ENCODE peak calls at places on chromosomes 6 and 20, in seven cellular contexts. W is mesenchymal stem cell, E is Peyer's patch, Z is heart right ventricle, U is pancreas, R is adrenal gland, B is fibroblast of lung. A is an unnamed sample.

GRCh38 chr20:25237610-25238318 is 10.1 kb upstream of the PYGB start:
- DNase-seq in Z (no peak), R (peak; percentile 73), W (peak; percentile 100), E (no peak), B (peak; percentile 100), U (no peak), A (no peak)

GRCh38 chr6:157611406-157611805 is 211.6 kb upstream of the SNX9 start:
- DNase-seq in R (no peak), B (no peak), U (no peak), W (no peak), Z (no peak), E (no peak), A (no peak)

GRCh38 chr6:111804627-111805235 is 68.5 kb downstream of the FYN start:
- DNase-seq in R (no peak), E (no peak), W (peak; percentile 89), U (no peak), B (peak; percentile 92), Z (no peak), A (peak; percentile 73)

GRCh38 chr20:2387180-2387577 is 6.5 kb downstream of the TGM6 start:
- DNase-seq in R (no peak), Z (no peak), U (no peak), E (no peak), B (peak; percentile 26), W (peak; percentile 37), A (peak; percentile 9)

GRCh38 chr6:125114248-125114858 is 39.2 kb upstream of the TPD52L1 start:
- DNase-seq in E (no peak), U (peak; percentile 60), W (peak; percentile 66), B (peak; percentile 75), R (peak; percentile 53), Z (no peak), A (no peak)

GRCh38 chr20:25623225-25623735 is 534 bp downstream of the NANP start:
- DNase-seq in Z (peak; percentile 47), E (peak; percentile 41), B (no peak), R (peak; percentile 64), W (peak; percentile 68), U (no peak), A (no peak)

GRCh38 chr20:57032847-57033246 is 233.6 kb downstream of the BMP7 start:
- DNase-seq in W (no peak), Z (no peak), U (no peak), B (no peak), R (no peak), E (no peak), A (no peak)

GRCh38 chr20:34569598-34569997 is 11.1 kb downstream of the MAP1LC3A start:
- DNase-seq in U (no peak), R (no peak), Z (no peak), B (no peak), W (no peak), E (no peak), A (no peak)

GRCh38 chr6:106380407-106380806 is 19.9 kb downstream of the CRYBG1 start:
- DNase-seq in E (no peak), B (no peak), Z (no peak), R (no peak), U (no peak), W (no peak), A (no peak)

GRCh38 chr20:6768228-6769185 is 1.0 kb downstream of the BMP2 start:
- DNase-seq in E (no peak), U (peak; percentile 29), B (peak; percentile 41), R (peak; percentile 23), W (peak; percentile 61), Z (peak; percentile 28), A (no peak)

GRCh38 chr6:73743556-73743955 is 47.6 kb downstream of the CD109 start:
- DNase-seq in R (no peak), U (no peak), W (peak; percentile 76), E (no peak), Z (no peak), B (no peak), A (no peak)

GRCh38 chr6:73738367-73739028 is 42.5 kb downstream of the CD109 start:
- DNase-seq in B (no peak), R (no peak), W (no peak), E (no peak), Z (no peak), U (no peak), A (no peak)

GRCh38 chr6:73734843-73735453 is 38.9 kb downstream of the CD109 start:
- DNase-seq in B (no peak), E (no peak), R (no peak), W (no peak), Z (no peak), U (no peak), A (no peak)

GRCh38 chr6:73742433-73742832 is 46.4 kb downstream of the CD109 start:
- DNase-seq in E (no peak), B (no peak), R (no peak), W (peak; percentile 77), U (no peak), Z (no peak), A (no peak)

GRCh38 chr6:73739097-73739496 is 43.1 kb downstream of the CD109 start:
- DNase-seq in U (no peak), B (peak; percentile 85), Z (no peak), R (no peak), E (no peak), W (peak; percentile 80), A (peak; percentile 40)
- H3K9me3 ChIP-seq in U (no peaks in the 10 kb centered on the region), B (no peaks in the 10 kb centered on the region), Z (no peaks in the 10 kb centered on the region), R (no peaks in the 10 kb centered on the region), E (no peaks in the 10 kb centered on the region), W (no peaks in the 10 kb centered on the region), A (no peaks in the 10 kb centered on the region)

DNA sequence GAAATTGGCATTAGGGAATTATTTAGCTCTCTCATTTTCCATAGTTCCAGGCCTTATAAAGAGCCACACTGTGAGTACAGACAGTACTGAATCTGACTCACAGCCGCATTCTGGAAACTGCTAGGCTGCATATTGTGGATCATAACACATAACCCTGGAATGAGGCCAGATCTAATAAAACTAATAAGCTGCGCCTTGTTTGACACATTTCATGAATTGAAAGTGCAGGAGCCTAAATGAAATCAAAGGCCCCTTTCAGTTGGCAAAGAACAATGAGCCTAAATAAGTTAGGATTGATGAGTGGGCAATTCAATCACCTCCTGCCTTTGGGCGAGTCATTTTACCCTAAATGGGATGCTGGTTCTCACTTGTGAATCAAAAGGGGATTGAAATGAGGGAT is 308.5 kb downstream of the PACRG start:
- DNase-seq in R (no peak), U (no peak), E (no peak), B (no peak), W (no peak), Z (no peak), A (no peak)
- H3K9me3 ChIP-seq in R (no peaks in the 10 kb centered on the region), U (no peaks in the 10 kb centered on the region), E (peaks cover 4% of the 10 kb centered on the region), B (no peaks in the 10 kb centered on the region), W (peaks cover 13% of the 10 kb centered on the region), Z (peaks cover 6% of the 10 kb centered on the region), A (no peaks in the 10 kb centered on the region)

GRCh38 chr6:150236544-150236943 is 93.7 kb downstream of the PPP1R14C start:
- DNase-seq in R (no peak), W (no peak), E (no peak), U (peak; percentile 42), B (no peak), Z (no peak), A (no peak)

GRCh38 chr6:150235218-150235617 is 92.4 kb downstream of the PPP1R14C start:
- DNase-seq in B (no peak), U (no peak), Z (no peak), R (no peak), W (no peak), E (no peak), A (no peak)

GRCh38 chr6:150238294-150238693 is 95.5 kb downstream of the PPP1R14C start:
- DNase-seq in R (no peak), E (no peak), U (peak; percentile 56), W (no peak), B (no peak), Z (peak; percentile 59), A (no peak)

GRCh38 chr6:150237626-150238025 is 94.8 kb downstream of the PPP1R14C start:
- DNase-seq in U (no peak), Z (no peak), R (no peak), B (no peak), W (no peak), E (no peak), A (no peak)

GRCh38 chr6:150236114-150236513 is 93.3 kb downstream of the PPP1R14C start:
- DNase-seq in Z (no peak), B (no peak), E (no peak), U (no peak), R (no peak), W (no peak), A (no peak)
- H3K9me3 ChIP-seq in Z (no peaks in the 10 kb centered on the region), B (no peaks in the 10 kb centered on the region), E (no peaks in the 10 kb centered on the region), U (no peaks in the 10 kb centered on the region), R (no peaks in the 10 kb centered on the region), W (no peaks in the 10 kb centered on the region), A (no peaks in the 10 kb centered on the region)

DNA sequence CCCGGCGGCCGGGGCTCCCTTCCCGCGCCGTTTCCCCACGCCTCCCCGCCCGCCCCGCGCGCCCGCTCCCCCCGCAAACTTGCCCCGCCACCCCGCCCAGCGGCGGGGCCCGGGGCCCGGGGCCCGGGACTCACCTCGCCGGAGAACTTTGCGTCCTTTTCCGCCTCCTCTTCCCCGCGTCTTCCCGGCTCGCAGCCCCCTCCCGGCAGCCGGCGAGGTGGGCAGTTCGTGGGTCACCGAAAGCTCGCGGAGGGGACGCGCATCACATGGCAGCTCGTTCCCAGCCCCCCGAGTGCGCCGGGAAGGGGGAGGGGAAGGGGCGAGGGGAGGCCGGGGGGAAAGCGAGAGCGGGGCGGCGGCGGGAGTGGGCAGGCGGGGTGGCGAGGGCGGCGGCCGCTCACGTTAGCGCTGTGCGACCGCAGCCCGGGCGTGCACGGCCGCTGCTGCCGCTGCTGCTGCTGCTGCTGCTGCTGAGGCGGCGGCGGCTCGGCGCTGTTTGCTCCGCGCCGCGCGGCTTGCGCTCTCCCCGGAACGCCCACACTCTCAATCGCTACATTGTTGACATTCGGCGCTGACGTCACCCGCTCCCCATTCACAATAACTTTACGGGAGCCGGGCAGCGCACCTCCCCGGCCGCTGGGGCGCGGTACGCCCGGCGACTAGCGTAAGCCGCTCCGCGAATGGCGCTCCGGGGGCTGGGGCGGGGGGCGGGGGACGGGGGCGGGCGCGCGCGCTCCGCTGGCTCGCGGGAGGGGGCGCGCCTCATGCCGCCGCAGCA is at the start of gene BACH2:
- DNase-seq in W (peak; percentile 87), R (peak; percentile 92), U (peak; percentile 94), E (peak; percentile 99), Z (peak; percentile 87), B (peak; percentile 93), A (peak; percentile 84)
- H3K9me3 ChIP-seq in W (no peaks in the 10 kb centered on the region), R (no peaks in the 10 kb centered on the region), U (no peaks in the 10 kb centered on the region), E (no peaks in the 10 kb centered on the region), Z (no peaks in the 10 kb centered on the region), B (no peaks in the 10 kb centered on the region), A (no peaks in the 10 kb centered on the region)

GRCh38 chr6:17565399-17565798 is 34.7 kb upstream of the FAM8A1 start:
- DNase-seq in B (no peak), E (no peak), Z (no peak), U (no peak), R (no peak), W (no peak), A (no peak)
- H3K9me3 ChIP-seq in B (no peaks in the 10 kb centered on the region), E (peaks cover 2% of the 10 kb centered on the region), Z (peaks cover 29% of the 10 kb centered on the region), U (no peaks in the 10 kb centered on the region), R (no peaks in the 10 kb centered on the region), W (peaks cover 12% of the 10 kb centered on the region), A (no peaks in the 10 kb centered on the region)

DNA sequence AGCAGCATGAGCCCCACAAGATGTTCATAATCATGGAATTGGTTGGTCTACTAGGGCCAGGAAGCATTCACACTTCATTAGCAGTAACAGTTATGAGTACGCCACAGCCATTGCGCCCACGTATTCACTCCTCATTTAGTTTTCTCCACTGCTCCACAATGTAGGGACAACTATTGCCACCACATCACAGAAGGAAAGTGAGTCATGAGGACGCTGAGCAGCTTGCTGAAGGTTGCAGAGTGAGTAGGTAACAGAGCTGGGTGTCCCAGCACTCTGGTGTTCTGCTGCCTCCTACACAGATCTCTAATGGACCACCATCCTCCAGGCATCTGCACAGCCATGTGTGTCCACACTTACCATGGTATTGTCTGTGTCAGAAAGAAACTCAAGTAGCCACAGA is 103.8 kb downstream of the TTLL2 start:
- DNase-seq in W (no peak), R (no peak), U (no peak), E (no peak), B (no peak), Z (no peak), A (no peak)
- H3K9me3 ChIP-seq in W (peaks cover 4% of the 10 kb centered on the region), R (no peaks in the 10 kb centered on the region), U (no peaks in the 10 kb centered on the region), E (no peaks in the 10 kb centered on the region), B (no peaks in the 10 kb centered on the region), Z (no peaks in the 10 kb centered on the region), A (no peaks in the 10 kb centered on the region)